ENCODE peak calls at places on chromosomes 11 and 22, in eight cellular contexts. J, E, G, A, T, K, C and P are unnamed samples.

GRCh38 chr11:795638-796564 is 2.2 kb downstream of the SLC25A22 start:
- DNase-seq in A (peak), G (peak), E (peak), K (no peak), C (peak), J (no peak), T (peak), P (no peak)

GRCh38 chr11:3984896-3985295 is 109.7 kb upstream of the RRM1 start:
- DNase-seq in C (no peak), A (no peak), J (no peak), E (no peak), K (no peak), G (no peak), T (no peak), P (no peak)

GRCh38 chr22:41369089-41369745 is 12.5 kb upstream of the TEF start:
- DNase-seq in C (no peak), G (peak), T (no peak), K (no peak), E (no peak), A (no peak), J (no peak), P (no peak)

GRCh38 chr22:47203554-47203991 is 441.1 kb downstream of the TBC1D22A start:
- DNase-seq in C (no peak), A (no peak), E (no peak), G (peak), K (no peak), T (no peak), J (no peak), P (no peak)

GRCh38 chr11:56885854-56886253 is 102.9 kb upstream of the OR5AK2 start:
- DNase-seq in K (no peak), G (no peak), J (no peak), C (no peak), E (no peak), T (no peak), A (no peak), P (no peak)

GRCh38 chr11:9962722-9963121 is 298.8 kb downstream of the SWAP70 start:
- DNase-seq in G (no peak), T (peak), C (peak), K (no peak), J (no peak), A (no peak), E (no peak), P (no peak)

GRCh38 chr11:970319-970871 is 44.7 kb downstream of the AP2A2 start:
- DNase-seq in T (no peak), G (no peak), A (no peak), E (no peak), J (no peak), C (no peak), K (no peak), P (no peak)

GRCh38 chr22:23404689-23405365 is 175.3 kb downstream of the IGLL1 start:
- DNase-seq in G (no peak), E (no peak), C (no peak), T (no peak), J (peak), K (no peak), A (peak), P (no peak)

GRCh38 chr22:27194096-27194748 is 536.8 kb downstream of the MIAT start:
- DNase-seq in T (no peak), A (no peak), K (no peak), E (no peak), G (no peak), C (no peak), J (no peak), P (no peak)

GRCh38 chr11:69240332-69241074 is 53.5 kb upstream of the MYEOV start:
- DNase-seq in K (no peak), T (no peak), C (no peak), J (no peak), A (peak), E (peak), G (no peak), P (no peak)

GRCh38 chr11:96254087-96254486 is 88.9 kb downstream of the MAML2 start:
- DNase-seq in J (no peak), A (peak), C (peak), G (no peak), E (no peak), K (no peak), T (no peak), P (no peak)

GRCh38 chr11:119663279-119663678 is 65.7 kb downstream of the NECTIN1 start:
- DNase-seq in T (no peak), G (no peak), K (no peak), J (peak), E (no peak), C (no peak), A (no peak), P (no peak)

GRCh38 chr22:32544953-32545558 is 70.4 kb downstream of the FBXO7 start:
- DNase-seq in K (no peak), J (no peak), A (no peak), C (no peak), G (no peak), E (no peak), T (no peak), P (no peak)

GRCh38 chr11:119742263-119742861 is 13.4 kb upstream of the NECTIN1 start:
- DNase-seq in C (no peak), G (peak), T (no peak), K (no peak), A (no peak), E (no peak), J (no peak), P (no peak)

GRCh38 chr11:121914508-121914907 is 201.5 kb downstream of the BLID start:
- DNase-seq in K (no peak), E (no peak), G (no peak), J (no peak), A (no peak), T (no peak), C (no peak), P (no peak)

GRCh38 chr11:65366340-65366773 is 11.8 kb downstream of the TIGD3 start:
- DNase-seq in E (peak), G (no peak), A (peak), K (peak), C (peak), J (no peak), T (no peak), P (no peak)

GRCh38 chr11:44726278-44727113 is at the start of gene TSPAN18:
- DNase-seq in J (no peak), K (no peak), G (no peak), A (peak), E (no peak), C (peak), T (peak), P (no peak)

GRCh38 chr11:106311531-106312230 is 234.2 kb downstream of the AASDHPPT start:
- DNase-seq in J (no peak), G (no peak), E (no peak), K (no peak), A (no peak), T (no peak), C (no peak), P (no peak)

GRCh38 chr22:24380220-24381218 is 46.9 kb upstream of the ADORA2A start:
- DNase-seq in K (no peak), E (no peak), G (no peak), A (no peak), T (no peak), J (no peak), C (no peak), P (no peak)

GRCh38 chr22:31291716-31292644 is at the start of gene PIK3IP1:
- DNase-seq in T (peak), G (peak), K (no peak), C (peak), E (peak), J (peak), A (peak), P (peak)
- TF ChIP-seq CTCF in T (peak), G (peak), K (peak), C (peak), E (peak), J (peak), A (peak), P (peak)

GRCh38 chr22:20430641-20431519 is 6.7 kb downstream of the SCARF2 start:
- DNase-seq in G (peak), T (peak), K (no peak), A (peak), C (no peak), E (peak), J (peak), P (no peak)

GRCh38 chr22:20428496-20429253 is 8.9 kb downstream of the SCARF2 start:
- DNase-seq in T (no peak), E (no peak), J (peak), K (no peak), G (peak), A (no peak), C (no peak), P (no peak)

GRCh38 chr22:20427945-20428417 is 9.6 kb downstream of the SCARF2 start:
- DNase-seq in J (no peak), A (no peak), T (no peak), K (no peak), G (no peak), C (no peak), E (no peak), P (no peak)

GRCh38 chr22:20430101-20430640 is 7.5 kb downstream of the SCARF2 start:
- DNase-seq in J (no peak), E (no peak), C (no peak), K (no peak), A (no peak), T (no peak), G (peak), P (no peak)

DNA sequence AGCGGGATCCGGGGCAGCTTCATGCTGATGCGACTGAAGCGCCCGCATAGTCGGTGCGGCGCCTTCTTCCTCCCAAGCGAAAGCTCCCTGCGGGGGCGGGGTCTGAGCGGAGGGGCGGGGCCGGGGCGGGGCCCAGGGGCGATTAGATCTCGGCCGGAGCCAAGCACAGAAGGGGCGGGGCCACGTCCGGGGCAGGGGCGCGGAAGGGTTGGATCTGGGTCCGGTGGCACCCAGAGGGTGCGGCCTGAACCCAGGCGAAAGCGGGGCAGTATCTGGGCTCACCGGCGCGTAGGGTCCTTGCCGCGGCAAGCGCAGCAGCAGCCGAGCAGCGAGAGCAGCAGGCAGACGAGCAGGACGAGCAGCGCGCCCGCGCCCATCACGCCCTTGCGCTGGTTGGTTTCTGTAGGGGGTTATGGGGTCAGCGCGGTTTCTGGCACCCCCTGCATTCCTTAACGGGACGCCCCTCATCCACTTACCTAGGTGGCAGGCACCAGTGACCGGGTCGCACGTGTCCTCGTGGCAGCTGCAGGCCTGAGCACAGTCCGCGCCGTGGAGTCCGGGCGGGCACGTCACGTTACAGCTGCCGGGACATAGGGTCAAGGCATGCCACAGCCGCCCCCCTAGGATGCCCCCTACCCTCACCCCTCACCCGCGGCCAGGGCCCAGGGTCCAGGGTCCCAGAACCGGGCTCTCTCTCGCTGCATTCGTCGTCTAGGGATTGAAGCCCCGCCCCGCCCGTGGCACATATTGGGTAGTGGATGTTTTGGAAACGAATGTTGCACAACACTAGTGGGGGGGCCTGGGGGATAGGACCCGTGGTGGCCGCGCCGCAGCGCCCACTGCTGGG is 8.1 kb downstream of the SCARF2 start:
- DNase-seq in E (no peak), A (peak), J (peak), T (peak), C (peak), K (no peak), G (peak), P (no peak)
- H3K4me3 ChIP-seq in E (no peak), A (no peak), J (peak), T (peak), C (peak), K (no peak), G (peak), P (peak)

GRCh38 chr11:12264361-12264760 is 113.0 kb upstream of the PARVA start:
- DNase-seq in C (no peak), J (no peak), K (no peak), E (no peak), T (no peak), A (no peak), G (no peak), P (no peak)

GRCh38 chr11:12269446-12270214 is 107.7 kb upstream of the PARVA start:
- DNase-seq in C (no peak), K (no peak), G (no peak), A (no peak), E (no peak), T (no peak), J (no peak), P (no peak)

GRCh38 chr11:12269104-12269441 is 108.3 kb upstream of the PARVA start:
- DNase-seq in G (no peak), E (peak), A (peak), T (no peak), C (no peak), J (no peak), K (no peak), P (no peak)

GRCh38 chr11:12267921-12268320 is 109.5 kb upstream of the PARVA start:
- DNase-seq in T (no peak), E (no peak), A (no peak), K (no peak), C (no peak), J (no peak), G (no peak), P (no peak)

GRCh38 chr11:12266943-12267342 is 110.4 kb upstream of the PARVA start:
- DNase-seq in A (no peak), K (no peak), G (no peak), J (no peak), T (no peak), C (no peak), E (no peak), P (no peak)
- TF ChIP-seq CTCF in A (no peak), K (no peak), G (no peak), J (no peak), T (no peak), C (no peak), E (no peak), P (no peak)

GRCh38 chr11:61828629-61829407 is 718 bp downstream of the FADS2 start:
- DNase-seq in A (peak), C (no peak), K (no peak), T (peak), G (peak), J (peak), E (peak), P (no peak)

GRCh38 chr11:61827573-61828378 is at the start of gene FADS2:
- DNase-seq in G (peak), T (peak), A (peak), E (peak), J (peak), K (peak), C (no peak), P (peak)

GRCh38 chr11:61830318-61831105 is 2.4 kb downstream of the FADS2 start:
- DNase-seq in J (no peak), E (peak), A (no peak), K (no peak), T (no peak), C (no peak), G (no peak), P (no peak)

GRCh38 chr11:61828379-61828628 is 204 bp downstream of the FADS2 start:
- DNase-seq in A (no peak), G (no peak), J (no peak), E (no peak), T (no peak), C (no peak), K (no peak), P (no peak)

DNA sequence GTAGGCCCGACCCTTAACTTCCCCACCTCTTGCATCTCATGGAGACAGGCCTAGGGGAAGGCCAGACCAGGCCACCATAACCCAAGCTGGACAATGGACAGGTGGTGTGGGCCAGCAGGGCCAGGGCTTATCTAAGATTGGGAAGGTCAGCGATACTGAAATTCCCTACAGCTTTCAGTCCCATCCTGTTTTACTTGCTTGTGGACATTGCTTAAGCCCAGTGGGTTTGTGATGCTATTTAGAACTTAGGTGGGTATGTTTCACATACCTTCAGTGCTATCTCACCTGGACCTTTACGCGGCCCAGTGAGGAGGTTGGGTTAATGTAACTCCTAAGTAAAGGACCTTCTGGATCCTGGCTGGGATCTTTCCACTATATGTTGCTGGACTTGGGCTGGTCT is 1.7 kb downstream of the FADS2 start:
- DNase-seq in T (no peak), J (no peak), C (no peak), G (no peak), A (no peak), E (no peak), K (no peak), P (no peak)
- H3K4me3 ChIP-seq in T (peak), J (peak), C (no peak), G (peak), A (no peak), E (no peak), K (peak), P (peak)

GRCh38 chr11:6301096-6301495 is 19.2 kb downstream of the CAVIN3 start:
- DNase-seq in E (no peak), A (no peak), T (no peak), C (no peak), J (no peak), G (no peak), K (no peak), P (no peak)

GRCh38 chr11:6300325-6300724 is 20.0 kb downstream of the CAVIN3 start:
- DNase-seq in A (no peak), G (no peak), C (no peak), E (no peak), T (no peak), J (no peak), K (no peak), P (no peak)

GRCh38 chr11:6303657-6304056 is 16.6 kb downstream of the CAVIN3 start:
- DNase-seq in E (no peak), G (no peak), C (no peak), T (no peak), K (no peak), J (no peak), A (no peak), P (no peak)

GRCh38 chr11:6298605-6299004 is 21.7 kb downstream of the CAVIN3 start:
- DNase-seq in K (no peak), C (peak), G (peak), E (no peak), T (no peak), A (peak), J (no peak), P (no peak)

GRCh38 chr11:6297831-6298230 is 22.5 kb downstream of the CAVIN3 start:
- DNase-seq in K (no peak), G (no peak), E (no peak), T (no peak), A (no peak), J (no peak), C (no peak), P (no peak)
- TF ChIP-seq CTCF in K (peak), G (peak), E (peak), T (peak), A (peak), J (peak), C (no peak), P (peak)

GRCh38 chr11:12223771-12224536 is 113.6 kb downstream of the MICAL2 start:
- DNase-seq in J (no peak), G (no peak), T (no peak), C (no peak), K (no peak), E (peak), A (no peak), P (no peak)
- H3K4me3 ChIP-seq in J (no peak), G (no peak), T (no peak), C (peak), K (no peak), E (no peak), A (no peak), P (no peak)

GRCh38 chr11:2885676-2886081 is at the start of gene CDKN1C:
- DNase-seq in K (no peak), A (peak), T (peak), G (peak), C (peak), J (peak), E (peak), P (no peak)

GRCh38 chr11:2883717-2884423 is 1.7 kb downstream of the CDKN1C start:
- DNase-seq in J (no peak), K (no peak), G (peak), T (no peak), C (peak), A (no peak), E (no peak), P (no peak)

GRCh38 chr11:2884424-2884815 is 1.2 kb downstream of the CDKN1C start:
- DNase-seq in E (no peak), C (peak), A (no peak), G (peak), T (no peak), K (no peak), J (no peak), P (no peak)

GRCh38 chr11:2886191-2886894 is 768 bp upstream of the CDKN1C start:
- DNase-seq in J (no peak), G (peak), K (no peak), E (no peak), T (no peak), C (no peak), A (no peak), P (no peak)

DNA sequence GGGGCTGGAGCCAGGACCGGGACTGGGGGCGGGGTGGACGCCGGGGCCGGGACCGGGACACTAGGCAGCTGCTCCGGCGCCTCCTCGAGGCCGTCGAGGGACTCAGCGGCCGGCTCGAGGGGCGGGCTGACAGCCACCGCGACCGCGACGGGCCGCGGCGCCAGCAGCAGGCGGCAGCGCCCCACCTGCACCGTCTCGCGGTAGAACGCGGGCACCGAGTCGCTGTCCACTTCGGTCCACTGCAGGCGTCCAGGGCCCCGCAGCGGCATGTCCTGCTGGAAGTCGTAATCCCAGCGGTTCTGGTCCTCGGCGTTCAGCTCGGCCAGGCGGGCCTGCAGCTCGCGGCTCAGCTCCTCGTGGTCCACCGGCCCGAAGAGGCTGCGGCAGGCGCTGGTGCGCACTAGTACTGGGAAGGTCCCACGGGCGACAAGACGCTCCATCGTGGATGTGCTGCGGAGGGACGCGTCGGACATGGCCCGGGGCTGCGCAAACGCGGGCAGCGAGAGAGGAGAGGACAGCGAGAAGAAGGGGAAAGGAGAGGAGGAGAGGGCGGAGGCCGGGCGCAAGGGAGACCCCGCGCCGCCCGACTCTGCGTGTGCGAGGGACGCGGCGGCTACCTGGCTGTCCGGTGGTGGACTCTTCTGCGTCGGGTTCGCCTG is 429 bp downstream of the CDKN1C start:
- DNase-seq in A (peak), E (peak), T (no peak), G (peak), C (peak), K (no peak), J (no peak), P (no peak)
- TF ChIP-seq CTCF in A (peak), E (peak), T (no peak), G (peak), C (peak), K (no peak), J (peak), P (peak)

GRCh38 chr11:70825893-70826540 is 426.4 kb downstream of the SHANK2 start:
- DNase-seq in E (no peak), A (peak), J (no peak), G (no peak), T (no peak), K (no peak), C (no peak), P (no peak)
- H3K4me3 ChIP-seq in E (peak), A (no peak), J (peak), G (peak), T (no peak), K (no peak), C (no peak), P (no peak)